ENCODE peak calls at places on chromosome 2, in six cellular contexts. One of them, this sample, is unnamed.

GRCh38 chr2:209917154-209917771 is 85.2 kb upstream of the RPE start:
- DNase-seq in HS-5: peak; percentile 19
- DNase-seq in HT1080: no peak
- DNase-seq in endothelial cell: no peak
- DNase-seq in body of pancreas: no peak
- DNase-seq in non-pigmented ciliary epithelial cell: no peak
- DNase-seq in this sample: no peak

GRCh38 chr2:174124171-174124570 is 124.2 kb downstream of the OLA1 start:
- DNase-seq in HS-5: no peak
- DNase-seq in HT1080: no peak
- DNase-seq in endothelial cell: no peak
- DNase-seq in body of pancreas: no peak
- DNase-seq in non-pigmented ciliary epithelial cell: no peak
- DNase-seq in this sample: peak; percentile 12

GRCh38 chr2:64541547-64541946 is 17.4 kb downstream of the AFTPH start:
- DNase-seq in HS-5: no peak
- DNase-seq in HT1080: no peak
- DNase-seq in endothelial cell: no peak
- DNase-seq in body of pancreas: no peak
- DNase-seq in non-pigmented ciliary epithelial cell: no peak
- DNase-seq in this sample: no peak

GRCh38 chr2:199307461-199307860 is 150.3 kb downstream of the SATB2 start:
- DNase-seq in HS-5: no peak
- DNase-seq in HT1080: no peak
- DNase-seq in endothelial cell: no peak
- DNase-seq in body of pancreas: no peak
- DNase-seq in non-pigmented ciliary epithelial cell: no peak
- DNase-seq in this sample: no peak

GRCh38 chr2:58073008-58073407 is 26.4 kb downstream of the VRK2 start:
- DNase-seq in HS-5: no peak
- DNase-seq in HT1080: no peak
- DNase-seq in endothelial cell: no peak
- DNase-seq in body of pancreas: no peak
- DNase-seq in non-pigmented ciliary epithelial cell: no peak
- DNase-seq in this sample: no peak

GRCh38 chr2:236919209-236919608 is 166.5 kb upstream of the COPS8 start:
- DNase-seq in HS-5: peak; percentile 3
- DNase-seq in HT1080: no peak
- DNase-seq in endothelial cell: no peak
- DNase-seq in body of pancreas: no peak
- DNase-seq in non-pigmented ciliary epithelial cell: peak; percentile 4
- DNase-seq in this sample: no peak

GRCh38 chr2:141508806-141509595 is 621.8 kb downstream of the LRP1B start:
- DNase-seq in HS-5: no peak
- DNase-seq in HT1080: no peak
- DNase-seq in endothelial cell: no peak
- DNase-seq in body of pancreas: no peak
- DNase-seq in non-pigmented ciliary epithelial cell: no peak
- DNase-seq in this sample: no peak

GRCh38 chr2:26778507-26778906 is 7.3 kb upstream of the CENPA start:
- DNase-seq in HS-5: no peak
- DNase-seq in HT1080: no peak
- DNase-seq in endothelial cell: no peak
- DNase-seq in body of pancreas: no peak
- DNase-seq in non-pigmented ciliary epithelial cell: no peak
- DNase-seq in this sample: no peak

GRCh38 chr2:44964704-44965343 is 23.3 kb downstream of the SIX3 start:
- DNase-seq in HS-5: no peak
- DNase-seq in HT1080: no peak
- DNase-seq in endothelial cell: peak; percentile 55
- DNase-seq in body of pancreas: peak; percentile 40
- DNase-seq in non-pigmented ciliary epithelial cell: no peak
- DNase-seq in this sample: no peak

GRCh38 chr2:96276787-96277499 is 10.9 kb downstream of the CIAO1 start:
- DNase-seq in HS-5: no peak
- DNase-seq in HT1080: no peak
- DNase-seq in endothelial cell: no peak
- DNase-seq in body of pancreas: no peak
- DNase-seq in non-pigmented ciliary epithelial cell: no peak
- DNase-seq in this sample: no peak

GRCh38 chr2:119383410-119384140 is 16.8 kb downstream of the DBI start:
- DNase-seq in HS-5: no peak
- DNase-seq in HT1080: no peak
- DNase-seq in endothelial cell: no peak
- DNase-seq in body of pancreas: peak; percentile 88
- DNase-seq in non-pigmented ciliary epithelial cell: no peak
- DNase-seq in this sample: no peak

GRCh38 chr2:24050041-24050655 is 607 bp downstream of the FKBP1B start:
- DNase-seq in HS-5: no peak
- DNase-seq in HT1080: no peak
- DNase-seq in endothelial cell: peak; percentile 46
- DNase-seq in body of pancreas: peak; percentile 34
- DNase-seq in non-pigmented ciliary epithelial cell: no peak
- DNase-seq in this sample: peak; percentile 36

GRCh38 chr2:397561-398325 is 109.9 kb upstream of the ALKAL2 start:
- DNase-seq in HS-5: no peak
- DNase-seq in HT1080: no peak
- DNase-seq in endothelial cell: no peak
- DNase-seq in body of pancreas: no peak
- DNase-seq in non-pigmented ciliary epithelial cell: no peak
- DNase-seq in this sample: no peak

GRCh38 chr2:97748397-97748796 is 35.0 kb downstream of the ZAP70 start:
- DNase-seq in HS-5: no peak
- DNase-seq in HT1080: peak; percentile 67
- DNase-seq in endothelial cell: peak; percentile 78
- DNase-seq in body of pancreas: no peak
- DNase-seq in non-pigmented ciliary epithelial cell: no peak
- DNase-seq in this sample: peak; percentile 26